ENCODE peak calls at places on chromosomes 6 and 20, in four cellular contexts. One of them, this sample, is unnamed.

GRCh38 chr6:103284835-103285234 is 1574.9 kb downstream of the HACE1 start:
- DNase-seq in GM12878: no peak
- DNase-seq in K562: no peak
- DNase-seq in HepG2: no peak
- DNase-seq in this sample: no peak

GRCh38 chr6:162942860-162943259 is 215.1 kb downstream of the PACRG start:
- DNase-seq in GM12878: no peak
- DNase-seq in HepG2: no peak
- DNase-seq in K562: no peak
- DNase-seq in this sample: no peak

GRCh38 chr6:62371395-62371794 is 85.4 kb upstream of the KHDRBS2 start:
- DNase-seq in K562: no peak
- DNase-seq in HepG2: no peak
- DNase-seq in GM12878: no peak
- DNase-seq in this sample: no peak

GRCh38 chr20:3730803-3731370 is 1.6 kb upstream of the HSPA12B start:
- DNase-seq in HepG2: no peak
- DNase-seq in GM12878: no peak
- DNase-seq in K562: no peak
- DNase-seq in this sample: no peak

GRCh38 chr20:47989957-47990356 is 204.7 kb upstream of the SULF2 start:
- DNase-seq in K562: no peak
- DNase-seq in GM12878: no peak
- DNase-seq in HepG2: no peak
- DNase-seq in this sample: no peak

GRCh38 chr6:122580731-122581130 is 29.5 kb upstream of the PKIB start:
- DNase-seq in K562: no peak
- DNase-seq in HepG2: peak; percentile 4
- DNase-seq in GM12878: no peak
- DNase-seq in this sample: no peak

GRCh38 chr6:118770112-118770788 is 118.9 kb upstream of the CEP85L start:
- DNase-seq in HepG2: no peak
- DNase-seq in K562: no peak
- DNase-seq in GM12878: no peak
- DNase-seq in this sample: no peak

GRCh38 chr20:62815066-62815991 is 1.5 kb upstream of the COL9A3 start:
- DNase-seq in GM12878: no peak
- DNase-seq in K562: peak; percentile 45
- DNase-seq in HepG2: peak; percentile 92
- DNase-seq in this sample: peak; percentile 65

GRCh38 chr6:33359331-33359730 is 32.3 kb upstream of the KIFC1 start:
- DNase-seq in HepG2: no peak
- DNase-seq in GM12878: no peak
- DNase-seq in K562: no peak
- DNase-seq in this sample: no peak

GRCh38 chr6:159132664-159133063 is 36.5 kb upstream of the FNDC1 start:
- DNase-seq in HepG2: no peak
- DNase-seq in K562: no peak
- DNase-seq in GM12878: no peak
- DNase-seq in this sample: no peak

GRCh38 chr20:50501970-50502745 is 8.0 kb upstream of the PTPN1 start:
- DNase-seq in K562: no peak
- DNase-seq in GM12878: no peak
- DNase-seq in HepG2: no peak
- DNase-seq in this sample: no peak

GRCh38 chr20:63854766-63855362 is 6.4 kb upstream of the ABHD16B start:
- DNase-seq in HepG2: no peak
- DNase-seq in GM12878: no peak
- DNase-seq in K562: no peak
- DNase-seq in this sample: no peak

GRCh38 chr6:27238010-27238983 is 9.2 kb upstream of the PRSS16 start:
- DNase-seq in GM12878: no peak
- DNase-seq in HepG2: no peak
- DNase-seq in K562: no peak
- DNase-seq in this sample: peak; percentile 53

GRCh38 chr20:58634818-58635665 is 16.0 kb upstream of the STX16 start:
- DNase-seq in K562: peak; percentile 60
- DNase-seq in HepG2: no peak
- DNase-seq in GM12878: no peak
- DNase-seq in this sample: no peak

GRCh38 chr6:16292432-16292831 is 54.0 kb downstream of the GMPR start:
- DNase-seq in GM12878: no peak
- DNase-seq in K562: no peak
- DNase-seq in HepG2: no peak
- DNase-seq in this sample: no peak

GRCh38 chr6:87102296-87102695 is 7.4 kb upstream of the CGA start:
- DNase-seq in K562: no peak
- DNase-seq in HepG2: no peak
- DNase-seq in GM12878: no peak
- DNase-seq in this sample: no peak

GRCh38 chr20:50027611-50028105 is 44.9 kb downstream of the SNAI1 start:
- DNase-seq in GM12878: no peak
- DNase-seq in K562: peak; percentile 48
- DNase-seq in HepG2: no peak
- DNase-seq in this sample: no peak

GRCh38 chr6:13696226-13696625 is 15.4 kb downstream of the RANBP9 start:
- DNase-seq in HepG2: no peak
- DNase-seq in GM12878: no peak
- DNase-seq in K562: no peak
- DNase-seq in this sample: no peak

GRCh38 chr6:111591370-111591900 is 14.2 kb downstream of the TRAF3IP2 start:
- DNase-seq in K562: no peak
- DNase-seq in HepG2: peak; percentile 88
- DNase-seq in GM12878: no peak
- DNase-seq in this sample: no peak

GRCh38 chr20:2387180-2387577 is 6.5 kb downstream of the TGM6 start:
- DNase-seq in HepG2: peak; percentile 48
- DNase-seq in GM12878: peak; percentile 21
- DNase-seq in K562: peak; percentile 55
- DNase-seq in this sample: peak; percentile 73

GRCh38 chr6:153511896-153512496 is 380.9 kb upstream of the RGS17 start:
- DNase-seq in GM12878: no peak
- DNase-seq in HepG2: peak; percentile 29
- DNase-seq in K562: peak; percentile 32
- DNase-seq in this sample: no peak
- TF ChIP-seq ETV6 in GM12878: no peak
- TF ChIP-seq ETV6 in HepG2: no peak
- TF ChIP-seq ETV6 in K562: no peak
- TF ChIP-seq ETV6 in this sample: no peak

DNA sequence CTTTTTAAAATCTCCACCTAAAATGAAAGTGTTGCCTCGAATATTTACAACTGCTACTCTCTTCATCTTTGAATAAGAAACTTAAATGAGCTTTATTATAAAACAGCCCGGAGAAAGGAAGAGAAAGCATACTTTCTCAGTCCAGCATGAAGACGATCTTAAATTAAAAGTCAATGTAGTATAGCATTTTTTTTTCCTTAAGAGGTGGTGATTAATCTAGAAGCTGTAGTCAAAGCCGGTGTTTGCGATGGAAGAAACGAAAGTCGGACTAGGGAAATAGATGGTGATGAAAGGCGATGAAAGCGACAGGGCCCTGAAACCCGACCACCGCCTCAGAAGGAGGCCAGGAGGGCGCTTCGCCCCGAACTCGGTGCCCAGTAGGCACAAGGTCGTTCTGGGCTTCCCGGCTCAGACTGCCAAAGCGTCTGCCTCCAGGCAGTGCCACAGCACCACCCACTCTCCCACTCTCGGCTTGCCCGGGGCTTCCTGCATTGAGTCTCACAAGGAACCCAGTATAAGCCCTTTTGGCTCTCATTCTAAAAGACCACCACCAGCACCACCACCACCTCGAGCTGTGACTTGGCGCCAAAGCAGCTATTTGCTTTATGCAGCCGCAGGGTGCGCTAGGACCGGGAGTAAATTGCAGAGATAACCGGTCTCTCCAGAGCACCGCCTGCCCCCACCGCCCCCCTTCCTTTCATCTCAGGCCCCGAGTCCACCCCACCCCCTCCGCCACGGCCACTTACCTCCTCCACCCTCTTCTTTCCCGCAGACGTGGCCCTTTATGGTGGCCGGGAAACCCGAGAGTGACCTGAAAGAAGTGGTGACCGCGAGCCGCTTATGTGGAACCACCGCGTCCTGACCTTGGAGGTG is 2.3 kb downstream of the TCF21 start:
- DNase-seq in K562: no peak
- DNase-seq in HepG2: no peak
- DNase-seq in GM12878: no peak
- DNase-seq in this sample: peak; percentile 64
- TF ChIP-seq ETV6 in K562: no peak
- TF ChIP-seq ETV6 in HepG2: no peak
- TF ChIP-seq ETV6 in GM12878: no peak
- TF ChIP-seq ETV6 in this sample: no peak

GRCh38 chr6:32177182-32177787 is 920 bp upstream of the RNF5 start:
- DNase-seq in K562: peak; percentile 52
- DNase-seq in HepG2: no peak
- DNase-seq in GM12878: no peak
- DNase-seq in this sample: peak; percentile 50
- TF ChIP-seq ETV6 in K562: no peak
- TF ChIP-seq ETV6 in HepG2: no peak
- TF ChIP-seq ETV6 in GM12878: no peak
- TF ChIP-seq ETV6 in this sample: peak; percentile 43

GRCh38 chr6:139019722-139020121 is 8.8 kb upstream of the ABRACL start:
- DNase-seq in HepG2: no peak
- DNase-seq in K562: no peak
- DNase-seq in GM12878: no peak
- DNase-seq in this sample: no peak
- TF ChIP-seq ETV6 in HepG2: no peak
- TF ChIP-seq ETV6 in K562: no peak
- TF ChIP-seq ETV6 in GM12878: no peak
- TF ChIP-seq ETV6 in this sample: no peak

This sample was measured in WTC11.